ENCODE peak calls at places on chromosome 6, in eight cellular contexts. K is transverse colon; S is aorta; J is AG04450; H is cardiac muscle cell; M is upper lobe of right lung; T is CD4-positive, alpha-beta memory T cell; W is prostate gland. O is an unnamed sample.

GRCh38 chr6:135869857-135870256 is 18.4 kb downstream of the PDE7B start:
- DNase-seq in K (no peak), S (no peak), J (no peak), H (no peak), M (no peak), T (no peak), W (no peak), O (no peak)

GRCh38 chr6:36701401-36701991 is 3.9 kb downstream of the RAB44 start:
- DNase-seq in K (no peak), S (peak; percentile 56), J (no peak), H (no peak), M (peak; percentile 45), T (no peak), W (no peak), O (no peak)

GRCh38 chr6:2743280-2744205 is 7.2 kb downstream of the MYLK4 start:
- DNase-seq in K (no peak), S (no peak), J (no peak), H (no peak), M (no peak), T (no peak), W (no peak), O (no peak)

GRCh38 chr6:125098253-125098652 is 55.3 kb upstream of the TPD52L1 start:
- DNase-seq in K (no peak), S (no peak), J (no peak), H (no peak), M (no peak), T (no peak), W (no peak), O (no peak)

GRCh38 chr6:143238306-143238705 is 177.6 kb downstream of the AIG1 start:
- DNase-seq in K (no peak), S (no peak), J (no peak), H (no peak), M (no peak), T (no peak), W (no peak), O (no peak)

GRCh38 chr6:20334334-20334733 is 67.3 kb upstream of the E2F3 start:
- DNase-seq in K (no peak), S (no peak), J (no peak), H (no peak), M (no peak), T (no peak), W (no peak), O (no peak)

GRCh38 chr6:74946961-74947360 is 258.9 kb downstream of the COL12A1 start:
- DNase-seq in K (no peak), S (no peak), J (peak; percentile 32), H (peak; percentile 42), M (no peak), T (no peak), W (no peak), O (no peak)

GRCh38 chr6:3438190-3439167 is 18.4 kb downstream of the SLC22A23 start:
- DNase-seq in K (peak; percentile 25), S (no peak), J (peak; percentile 37), H (peak; percentile 77), M (no peak), T (no peak), W (peak; percentile 56), O (no peak)

GRCh38 chr6:107459283-107460073 is at the start of gene PDSS2:
- DNase-seq in K (peak; percentile 99), S (peak; percentile 100), J (peak; percentile 87), H (peak; percentile 97), M (peak; percentile 100), T (peak; percentile 96), W (peak; percentile 98), O (peak; percentile 96)

GRCh38 chr6:124868476-124868875 is 93.8 kb upstream of the RNF217 start:
- DNase-seq in K (no peak), S (no peak), J (no peak), H (no peak), M (no peak), T (no peak), W (no peak), O (no peak)

DNA sequence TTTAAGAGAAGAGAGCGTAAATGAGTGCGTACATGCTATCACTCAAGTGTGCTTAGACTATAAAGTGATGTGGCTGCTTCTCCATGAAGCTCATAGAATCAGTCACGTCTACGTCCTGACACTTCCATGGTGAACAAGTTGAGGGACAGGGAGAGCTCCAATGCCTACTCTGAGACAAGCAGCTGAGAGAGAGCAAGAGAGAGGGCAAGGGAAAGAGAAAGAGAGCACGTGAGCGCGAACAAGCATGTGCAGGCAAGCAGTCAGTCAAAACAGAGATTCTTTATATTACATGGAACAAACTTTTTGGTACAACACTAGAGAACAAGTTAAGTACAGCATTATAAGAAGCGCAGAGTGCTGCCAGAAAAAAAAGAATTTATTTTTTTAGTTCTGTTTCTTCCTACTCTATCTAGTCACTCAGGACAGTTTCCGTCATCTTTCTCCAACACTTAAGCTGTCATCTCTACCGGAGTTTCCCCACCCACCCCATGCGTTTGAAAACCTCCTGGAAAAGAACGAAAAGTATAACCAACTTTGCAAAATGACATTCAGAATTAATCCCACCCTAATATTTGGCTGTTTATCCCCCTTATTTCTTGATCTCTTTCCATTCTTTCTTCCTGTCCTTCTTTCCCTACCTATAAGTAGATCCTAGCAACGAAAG is 61.8 kb downstream of the EPB41L2 start:
- DNase-seq in K (no peak), S (no peak), J (no peak), H (peak; percentile 36), M (no peak), T (no peak), W (no peak), O (no peak)
- H3K4me3 ChIP-seq in K (no peak overlapping the region), S (peak overlapping the region; percentile 36), J (no peak overlapping the region), H (no peak overlapping the region), M (no peak overlapping the region), T (no peak overlapping the region), W (no peak overlapping the region), O (peak overlapping the region; percentile 55)

DNA sequence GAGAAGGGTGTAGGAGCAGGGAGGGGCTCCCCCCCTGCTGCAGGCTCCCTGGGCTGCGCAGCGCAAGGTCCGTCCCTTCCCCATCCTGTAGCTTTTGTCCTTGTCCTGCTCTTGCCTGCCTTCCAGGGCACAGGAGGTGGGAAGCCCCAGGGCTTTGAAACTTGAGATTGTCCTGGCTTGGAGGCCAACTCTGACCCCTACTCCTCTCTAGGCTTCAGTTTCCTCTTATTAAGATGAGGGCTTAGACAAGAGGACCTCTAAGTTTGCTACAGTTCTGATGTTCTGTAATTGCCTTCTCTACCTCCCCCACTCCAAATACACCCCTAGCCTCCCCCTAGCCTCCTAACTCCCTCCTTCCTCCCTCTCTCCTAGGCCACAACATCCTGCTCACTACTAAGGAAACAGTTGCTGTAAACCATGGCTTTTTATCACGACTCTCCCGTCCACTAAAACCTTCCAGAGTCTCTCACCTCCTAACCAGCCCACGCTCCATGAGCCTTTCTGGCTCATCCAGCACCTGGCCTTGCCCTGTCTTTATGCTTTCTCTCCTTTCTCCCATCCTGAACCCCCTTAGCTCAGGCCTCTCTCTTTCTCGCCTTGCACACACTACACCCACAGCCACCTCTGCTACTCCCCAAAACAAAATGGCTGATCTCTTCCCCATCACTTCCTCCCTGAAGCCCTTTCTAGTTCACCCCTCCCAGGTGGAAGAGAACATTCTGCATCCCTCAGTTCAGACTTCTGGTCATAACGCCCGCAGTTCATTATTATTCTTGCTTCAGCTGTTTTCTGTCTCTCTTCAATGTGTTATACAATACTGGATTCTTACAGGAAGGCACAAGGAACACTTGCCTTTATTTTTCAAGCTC is 10.2 kb downstream of the UNC5CL start:
- DNase-seq in K (no peak), S (no peak), J (no peak), H (no peak), M (no peak), T (peak; percentile 9), W (no peak), O (no peak)
- H3K27ac ChIP-seq in K (peak overlapping the region; percentile 9), S (no peak overlapping the region), J (no peak overlapping the region), H (peak overlapping the region; percentile 26), M (peak overlapping the region; percentile 82), T (peak overlapping the region; percentile 45), W (peak overlapping the region; percentile 70), O (no peak overlapping the region)

GRCh38 chr6:39930540-39930939 is 3.7 kb downstream of the MOCS1 start:
- DNase-seq in K (no peak), S (no peak), J (no peak), H (no peak), M (no peak), T (no peak), W (no peak), O (peak; percentile 55)

GRCh38 chr6:39931607-39932006 is 2.7 kb downstream of the MOCS1 start:
- DNase-seq in K (no peak), S (no peak), J (no peak), H (no peak), M (no peak), T (no peak), W (no peak), O (peak; percentile 53)

GRCh38 chr6:39932386-39932785 is 1.9 kb downstream of the MOCS1 start:
- DNase-seq in K (no peak), S (no peak), J (no peak), H (no peak), M (no peak), T (no peak), W (no peak), O (no peak)

GRCh38 chr6:39934060-39934757 is at the start of gene MOCS1:
- DNase-seq in K (peak; percentile 86), S (peak; percentile 96), J (peak; percentile 7), H (peak; percentile 85), M (peak; percentile 91), T (no peak), W (peak; percentile 59), O (peak; percentile 93)

GRCh38 chr6:39933669-39934059 is 598 bp downstream of the MOCS1 start:
- DNase-seq in K (no peak), S (no peak), J (no peak), H (no peak), M (no peak), T (no peak), W (no peak), O (no peak)
- H3K4me3 ChIP-seq in K (peak overlapping the region; percentile 68), S (peak overlapping the region; percentile 70), J (peak overlapping the region; percentile 78), H (peak overlapping the region; percentile 63), M (peak overlapping the region; percentile 79), T (no peak overlapping the region), W (peak overlapping the region; percentile 59), O (peak overlapping the region; percentile 95)

DNA sequence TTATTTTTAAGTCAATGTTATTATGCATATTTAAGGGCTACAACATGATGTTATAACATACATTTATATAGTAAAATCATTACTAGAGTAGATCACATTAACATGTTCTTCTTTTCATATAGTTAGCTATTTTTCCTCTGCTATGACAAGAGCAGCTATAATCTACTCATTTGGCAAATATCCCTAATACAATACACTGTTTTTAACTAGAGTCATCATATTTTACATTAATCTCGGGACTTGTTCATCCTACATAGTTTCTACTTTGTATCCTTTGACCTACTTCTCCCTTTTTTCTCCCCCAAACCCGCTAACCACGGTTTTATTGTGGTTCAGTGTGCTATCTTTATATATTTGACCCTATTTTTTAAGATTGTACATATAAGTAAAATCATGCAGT is 249.0 kb downstream of the EPM2A start:
- DNase-seq in K (no peak), S (no peak), J (no peak), H (no peak), M (no peak), T (no peak), W (no peak), O (no peak)
- H3K27ac ChIP-seq in K (no peak overlapping the region), S (no peak overlapping the region), J (no peak overlapping the region), H (no peak overlapping the region), M (no peak overlapping the region), T (no peak overlapping the region), W (no peak overlapping the region), O (no peak overlapping the region)

GRCh38 chr6:119351005-119351394 is 1.4 kb upstream of the MAN1A1 start:
- DNase-seq in K (no peak), S (no peak), J (no peak), H (peak; percentile 73), M (no peak), T (peak; percentile 19), W (no peak), O (no peak)
- H3K4me3 ChIP-seq in K (no peak overlapping the region), S (no peak overlapping the region), J (peak overlapping the region; percentile 86), H (peak overlapping the region; percentile 76), M (peak overlapping the region; percentile 94), T (no peak overlapping the region), W (no peak overlapping the region), O (peak overlapping the region; percentile 95)

GRCh38 chr6:89888138-89888514 is 6.1 kb upstream of the GJA10 start:
- DNase-seq in K (no peak), S (no peak), J (no peak), H (no peak), M (no peak), T (no peak), W (no peak), O (no peak)
- H3K27ac ChIP-seq in K (no peak overlapping the region), S (no peak overlapping the region), J (no peak overlapping the region), H (no peak overlapping the region), M (no peak overlapping the region), T (no peak overlapping the region), W (no peak overlapping the region), O (no peak overlapping the region)